ENCODE peak calls at places on chromosomes 3 and 15, in seven cellular contexts. N is A549, Q is IMR-90, D is SK-N-SH, H is K562, T is H1, M is HepG2. P is an unnamed sample.

GRCh38 chr15:62900071-62900812 is 142.3 kb upstream of the TPM1 start:
- DNase-seq in N (peak; percentile 50), Q (no peak), D (no peak), H (no peak), T (no peak), M (no peak), P (no peak)

GRCh38 chr15:99651023-99651807 is 82.0 kb downstream of the LYSMD4 start:
- DNase-seq in N (peak; percentile 8), Q (peak; percentile 74), D (no peak), H (no peak), T (no peak), M (no peak), P (no peak)

GRCh38 chr15:77617507-77618285 is 15.0 kb downstream of the LINGO1 start:
- DNase-seq in N (peak; percentile 69), Q (no peak), D (no peak), H (peak; percentile 79), T (no peak), M (peak; percentile 45), P (no peak)

GRCh38 chr3:116444099-116444700 is 1.1 kb downstream of the LSAMP start:
- DNase-seq in N (no peak), Q (peak; percentile 5), D (no peak), H (no peak), T (no peak), M (no peak), P (no peak)

GRCh38 chr3:126886217-126886616 is 96.7 kb upstream of the PLXNA1 start:
- DNase-seq in N (no peak), Q (peak; percentile 36), D (peak; percentile 49), H (peak; percentile 43), T (no peak), M (no peak), P (no peak)

GRCh38 chr3:46667657-46668056 is 25.8 kb downstream of the ALS2CL start:
- DNase-seq in N (no peak), Q (no peak), D (peak; percentile 4), H (no peak), T (no peak), M (no peak), P (no peak)

GRCh38 chr3:22245122-22245521 is 494.1 kb upstream of the ZNF385D start:
- DNase-seq in N (peak; percentile 8), Q (peak; percentile 24), D (no peak), H (no peak), T (no peak), M (no peak), P (no peak)

GRCh38 chr3:183513046-183513706 is 42.3 kb downstream of the KLHL6 start:
- DNase-seq in N (no peak), Q (no peak), D (no peak), H (no peak), T (no peak), M (no peak), P (no peak)

GRCh38 chr15:33915571-33916407 is 52.5 kb upstream of the CHRM5 start:
- DNase-seq in N (no peak), Q (no peak), D (no peak), H (peak; percentile 77), T (no peak), M (peak; percentile 11), P (no peak)

GRCh38 chr3:22734756-22735155 is 468.4 kb upstream of the UBE2E2 start:
- DNase-seq in N (no peak), Q (no peak), D (no peak), H (no peak), T (no peak), M (no peak), P (no peak)

DNA sequence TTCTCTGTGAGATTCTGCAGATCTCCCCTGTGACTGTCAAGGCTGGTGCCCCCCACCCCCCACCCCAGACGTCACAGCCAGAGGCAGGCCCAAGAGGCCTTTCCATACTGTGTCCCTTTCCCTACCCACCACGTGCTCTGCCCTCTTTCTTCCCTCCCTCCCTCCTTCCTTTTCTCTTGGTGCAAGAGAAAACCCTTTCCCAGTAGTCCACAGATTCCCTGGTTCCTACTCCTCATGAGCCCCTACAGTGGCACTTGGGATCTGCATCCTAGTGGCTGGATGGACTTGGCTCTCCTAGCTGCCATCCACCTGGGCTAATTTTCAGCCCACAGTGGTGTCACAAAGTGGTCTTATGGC is 35.1 kb downstream of the KLF13 start:
- DNase-seq in N (peak; percentile 18), Q (no peak), D (peak; percentile 55), H (no peak), T (no peak), M (no peak), P (no peak)
- TF ChIP-seq USF2 in N (no peak), Q (peak; percentile 5), D (no peak), H (no peak), T (no peak), M (no peak), P (no peak)

GRCh38 chr15:70376929-70377691 is 279.4 kb upstream of the TLE3 start:
- DNase-seq in N (no peak), Q (peak; percentile 2), D (peak; percentile 76), H (peak; percentile 20), T (peak; percentile 57), M (no peak), P (no peak)

GRCh38 chr15:70378126-70379031 is 280.7 kb upstream of the TLE3 start:
- DNase-seq in N (no peak), Q (no peak), D (no peak), H (no peak), T (peak; percentile 43), M (no peak), P (no peak)

GRCh38 chr15:70375006-70375409 is 277.3 kb upstream of the TLE3 start:
- DNase-seq in N (peak; percentile 72), Q (no peak), D (peak; percentile 74), H (no peak), T (peak; percentile 33), M (no peak), P (no peak)

GRCh38 chr15:70375586-70375985 is 277.9 kb upstream of the TLE3 start:
- DNase-seq in N (no peak), Q (no peak), D (no peak), H (no peak), T (no peak), M (no peak), P (no peak)

GRCh38 chr15:70376031-70376928 is 278.6 kb upstream of the TLE3 start:
- DNase-seq in N (no peak), Q (no peak), D (no peak), H (no peak), T (peak; percentile 62), M (no peak), P (no peak)
- H3K4me3 ChIP-seq in N (no peak overlapping the region), Q (no peak overlapping the region), D (peak overlapping the region; percentile 41), H (no peak overlapping the region), T (peak overlapping the region; percentile 51), M (no peak overlapping the region), P (no peak overlapping the region)

GRCh38 chr3:140055032-140055791 is 120.2 kb downstream of the CLSTN2 start:
- DNase-seq in N (no peak), Q (no peak), D (no peak), H (no peak), T (no peak), M (no peak), P (no peak)
- TF ChIP-seq USF2 in N (no peak), Q (no peak), D (no peak), H (no peak), T (no peak), M (no peak), P (no peak)

DNA sequence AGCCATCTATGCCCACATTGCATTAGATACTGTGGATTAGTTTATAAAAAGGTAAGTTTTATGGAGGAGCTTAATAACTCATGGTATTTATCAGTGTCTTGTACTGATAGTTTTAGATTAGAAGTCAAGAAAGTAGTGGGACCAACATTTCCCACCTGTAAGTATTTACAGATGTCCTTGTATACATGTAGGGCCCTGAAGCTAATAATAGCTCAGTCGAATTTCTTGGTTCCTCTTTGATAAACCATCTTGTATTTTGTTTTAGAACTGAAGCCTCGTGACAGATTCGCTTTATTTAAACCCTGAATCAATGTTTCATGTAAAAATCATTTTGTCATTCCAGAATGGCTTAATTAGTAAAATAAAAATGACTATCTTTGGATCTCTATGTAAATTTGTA is 73.4 kb downstream of the CRYBG3 start:
- DNase-seq in N (no peak), Q (no peak), D (no peak), H (no peak), T (no peak), M (no peak), P (peak; percentile 4)
- H3K4me3 ChIP-seq in N (no peak overlapping the region), Q (no peak overlapping the region), D (no peak overlapping the region), H (no peak overlapping the region), T (no peak overlapping the region), M (no peak overlapping the region), P (no peak overlapping the region)

DNA sequence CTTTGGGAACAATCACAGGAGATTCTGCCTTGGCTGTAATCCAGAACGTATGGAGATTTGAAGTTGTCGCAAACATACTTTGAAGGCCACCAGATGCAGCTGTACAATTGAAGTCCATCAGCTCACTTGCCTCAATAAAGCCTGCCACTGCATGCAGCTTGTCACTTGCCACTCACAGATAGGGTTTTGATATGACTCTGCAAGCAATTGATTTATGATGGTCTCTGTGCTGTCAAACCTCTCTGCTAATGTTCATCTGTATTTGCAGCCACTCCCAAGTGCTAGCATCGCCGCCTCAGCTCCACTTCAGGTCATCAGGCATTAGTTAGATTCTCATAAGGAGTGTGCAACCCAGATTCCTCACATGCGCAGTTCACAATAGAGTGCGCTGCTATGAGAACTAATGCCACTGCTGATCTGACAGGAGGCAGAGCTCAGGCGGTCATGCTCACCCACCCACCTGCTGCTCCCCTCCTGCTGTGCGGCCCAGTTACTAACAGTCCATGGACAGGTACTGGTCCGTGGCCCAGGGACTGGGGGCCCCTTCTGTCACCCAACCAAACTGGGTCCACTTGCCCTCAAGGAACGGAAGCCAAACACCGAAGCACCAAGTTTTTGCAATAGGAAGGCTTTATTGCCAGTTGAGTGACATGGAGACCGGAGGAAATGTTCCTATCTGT is 141.3 kb downstream of the TJP1 start:
- DNase-seq in N (no peak), Q (no peak), D (no peak), H (no peak), T (peak; percentile 35), M (no peak), P (no peak)
- TF ChIP-seq USF2 in N (no peak), Q (no peak), D (no peak), H (no peak), T (no peak), M (no peak), P (no peak)

GRCh38 chr15:88998980-88999713 is 86.0 kb upstream of the MFGE8 start:
- DNase-seq in N (no peak), Q (no peak), D (no peak), H (peak; percentile 48), T (peak; percentile 77), M (no peak), P (no peak)
- H3K4me3 ChIP-seq in N (no peak overlapping the region), Q (no peak overlapping the region), D (no peak overlapping the region), H (no peak overlapping the region), T (peak overlapping the region; percentile 3), M (no peak overlapping the region), P (no peak overlapping the region)

P was measured in GM12878.